ENCODE peak calls at places on chromosomes 1 and 21, in ten cellular contexts. J, H, D, Y, R, N, F, S, W and V are unnamed samples.

GRCh38 chr1:147413110-147413605 is 128.1 kb upstream of the BCL9 start:
- DNase-seq in J (no peak), H (no peak), D (no peak), Y (no peak), R (no peak), N (no peak), F (no peak), S (no peak), W (no peak), V (no peak)

GRCh38 chr21:32392299-32392879 is 423 bp downstream of the URB1 start:
- DNase-seq in J (peak), H (no peak), D (no peak), Y (no peak), R (no peak), N (no peak), F (no peak), S (no peak), W (no peak), V (no peak)

GRCh38 chr1:207321790-207322530 is 482 bp downstream of the CD55 start:
- DNase-seq in J (peak), H (no peak), D (no peak), Y (no peak), R (no peak), N (peak), F (no peak), S (no peak), W (no peak), V (no peak)

GRCh38 chr1:67850611-67851075 is 17.4 kb upstream of the GNG12 start:
- DNase-seq in J (peak), H (no peak), D (peak), Y (no peak), R (no peak), N (no peak), F (no peak), S (no peak), W (no peak), V (peak)

GRCh38 chr1:212606734-212607205 is 1.8 kb upstream of the ATF3 start:
- DNase-seq in J (no peak), H (no peak), D (no peak), Y (peak), R (peak), N (no peak), F (peak), S (no peak), W (no peak), V (no peak)

GRCh38 chr1:178529364-178530036 is 16.6 kb downstream of the TEX35 start:
- DNase-seq in J (no peak), H (no peak), D (no peak), Y (no peak), R (no peak), N (no peak), F (no peak), S (no peak), W (peak), V (no peak)

GRCh38 chr1:151251656-151252470 is 2.7 kb upstream of the PSMD4 start:
- DNase-seq in J (peak), H (peak), D (peak), Y (peak), R (no peak), N (no peak), F (peak), S (peak), W (peak), V (peak)

GRCh38 chr1:160116277-160117147 is 953 bp downstream of the ATP1A2 start:
- DNase-seq in J (peak), H (no peak), D (no peak), Y (no peak), R (no peak), N (peak), F (no peak), S (no peak), W (no peak), V (peak)

GRCh38 chr1:117312453-117313138 is 54.7 kb upstream of the MAN1A2 start:
- DNase-seq in J (peak), H (no peak), D (no peak), Y (peak), R (no peak), N (no peak), F (no peak), S (no peak), W (no peak), V (peak)

GRCh38 chr1:186745531-186746146 is 65.4 kb upstream of the PTGS2 start:
- DNase-seq in J (peak), H (no peak), D (no peak), Y (no peak), R (no peak), N (no peak), F (no peak), S (no peak), W (no peak), V (no peak)